ENCODE peak calls at places on chromosomes 4 and X, in eight cellular contexts. One of them, this sample, is unnamed.

GRCh38 chrX:153336128-153336894 is 2.4 kb downstream of the ZNF275 start:
- DNase-seq in neural crest cell: no peak
- DNase-seq in kidney glomerular epithelial cell: no peak
- DNase-seq in epithelial cell of esophagus: peak; percentile 28
- DNase-seq in NCI-H2171 treated with DMSO at 0.1 percent for 48 hours: no peak
- DNase-seq in Kasumi-1: no peak
- DNase-seq in activated CD4-positive, CD25-positive, alpha-beta regulatory T cell treated with anti-CD3 and anti-CD28 coated beads, Interleukin-2, amount 50 U/mL, for 72 hours: no peak
- DNase-seq in effector CD4-positive, alpha-beta T cell: no peak
- DNase-seq in this sample: no peak

GRCh38 chr4:156971168-156971601 is 414 bp downstream of the PDGFC start:
- DNase-seq in Kasumi-1: no peak
- DNase-seq in NCI-H2171 treated with DMSO at 0.1 percent for 48 hours: no peak
- DNase-seq in epithelial cell of esophagus: no peak
- DNase-seq in activated CD4-positive, CD25-positive, alpha-beta regulatory T cell treated with anti-CD3 and anti-CD28 coated beads, Interleukin-2, amount 50 U/mL, for 72 hours: no peak
- DNase-seq in kidney glomerular epithelial cell: no peak
- DNase-seq in effector CD4-positive, alpha-beta T cell: no peak
- DNase-seq in neural crest cell: peak; percentile 32
- DNase-seq in this sample: peak; percentile 44

GRCh38 chrX:154603438-154604430 is 15.3 kb downstream of the CTAG1B start:
- DNase-seq in Kasumi-1: peak; percentile 8
- DNase-seq in neural crest cell: no peak
- DNase-seq in epithelial cell of esophagus: peak; percentile 79
- DNase-seq in effector CD4-positive, alpha-beta T cell: no peak
- DNase-seq in activated CD4-positive, CD25-positive, alpha-beta regulatory T cell treated with anti-CD3 and anti-CD28 coated beads, Interleukin-2, amount 50 U/mL, for 72 hours: no peak
- DNase-seq in NCI-H2171 treated with DMSO at 0.1 percent for 48 hours: no peak
- DNase-seq in kidney glomerular epithelial cell: peak; percentile 17
- DNase-seq in this sample: no peak

GRCh38 chrX:106451933-106452332 is 159.8 kb upstream of the RADX start:
- DNase-seq in effector CD4-positive, alpha-beta T cell: no peak
- DNase-seq in activated CD4-positive, CD25-positive, alpha-beta regulatory T cell treated with anti-CD3 and anti-CD28 coated beads, Interleukin-2, amount 50 U/mL, for 72 hours: no peak
- DNase-seq in epithelial cell of esophagus: no peak
- DNase-seq in Kasumi-1: no peak
- DNase-seq in kidney glomerular epithelial cell: no peak
- DNase-seq in neural crest cell: no peak
- DNase-seq in NCI-H2171 treated with DMSO at 0.1 percent for 48 hours: no peak
- DNase-seq in this sample: no peak

GRCh38 chrX:74421181-74422028 is at the start of gene SLC16A2:
- DNase-seq in Kasumi-1: peak; percentile 70
- DNase-seq in effector CD4-positive, alpha-beta T cell: no peak
- DNase-seq in kidney glomerular epithelial cell: peak; percentile 44
- DNase-seq in epithelial cell of esophagus: peak; percentile 68
- DNase-seq in neural crest cell: peak; percentile 47
- DNase-seq in activated CD4-positive, CD25-positive, alpha-beta regulatory T cell treated with anti-CD3 and anti-CD28 coated beads, Interleukin-2, amount 50 U/mL, for 72 hours: no peak
- DNase-seq in NCI-H2171 treated with DMSO at 0.1 percent for 48 hours: peak; percentile 80
- DNase-seq in this sample: peak; percentile 77

GRCh38 chrX:63503541-63503940 is 152.4 kb upstream of the SPIN4 start:
- DNase-seq in Kasumi-1: no peak
- DNase-seq in kidney glomerular epithelial cell: peak; percentile 40
- DNase-seq in epithelial cell of esophagus: peak; percentile 2
- DNase-seq in neural crest cell: no peak
- DNase-seq in effector CD4-positive, alpha-beta T cell: no peak
- DNase-seq in activated CD4-positive, CD25-positive, alpha-beta regulatory T cell treated with anti-CD3 and anti-CD28 coated beads, Interleukin-2, amount 50 U/mL, for 72 hours: no peak
- DNase-seq in NCI-H2171 treated with DMSO at 0.1 percent for 48 hours: no peak
- DNase-seq in this sample: no peak

GRCh38 chr4:1872918-1873269 is 1.7 kb downstream of the NSD2 start:
- DNase-seq in epithelial cell of esophagus: peak; percentile 63
- DNase-seq in NCI-H2171 treated with DMSO at 0.1 percent for 48 hours: no peak
- DNase-seq in activated CD4-positive, CD25-positive, alpha-beta regulatory T cell treated with anti-CD3 and anti-CD28 coated beads, Interleukin-2, amount 50 U/mL, for 72 hours: no peak
- DNase-seq in effector CD4-positive, alpha-beta T cell: no peak
- DNase-seq in neural crest cell: no peak
- DNase-seq in kidney glomerular epithelial cell: peak; percentile 27
- DNase-seq in Kasumi-1: no peak
- DNase-seq in this sample: no peak

GRCh38 chrX:28120076-28120475 is 138.8 kb upstream of the DCAF8L1 start:
- DNase-seq in kidney glomerular epithelial cell: no peak
- DNase-seq in activated CD4-positive, CD25-positive, alpha-beta regulatory T cell treated with anti-CD3 and anti-CD28 coated beads, Interleukin-2, amount 50 U/mL, for 72 hours: no peak
- DNase-seq in epithelial cell of esophagus: peak; percentile 64
- DNase-seq in Kasumi-1: no peak
- DNase-seq in effector CD4-positive, alpha-beta T cell: no peak
- DNase-seq in NCI-H2171 treated with DMSO at 0.1 percent for 48 hours: no peak
- DNase-seq in neural crest cell: no peak
- DNase-seq in this sample: no peak

GRCh38 chr4:39729557-39729956 is 31.6 kb downstream of the UBE2K start:
- DNase-seq in effector CD4-positive, alpha-beta T cell: no peak
- DNase-seq in kidney glomerular epithelial cell: no peak
- DNase-seq in activated CD4-positive, CD25-positive, alpha-beta regulatory T cell treated with anti-CD3 and anti-CD28 coated beads, Interleukin-2, amount 50 U/mL, for 72 hours: no peak
- DNase-seq in epithelial cell of esophagus: peak; percentile 77
- DNase-seq in neural crest cell: no peak
- DNase-seq in NCI-H2171 treated with DMSO at 0.1 percent for 48 hours: no peak
- DNase-seq in Kasumi-1: no peak
- DNase-seq in this sample: no peak

GRCh38 chr4:82851902-82852750 is 38.8 kb downstream of the SEC31A start:
- DNase-seq in epithelial cell of esophagus: peak; percentile 42
- DNase-seq in Kasumi-1: peak; percentile 65
- DNase-seq in neural crest cell: no peak
- DNase-seq in activated CD4-positive, CD25-positive, alpha-beta regulatory T cell treated with anti-CD3 and anti-CD28 coated beads, Interleukin-2, amount 50 U/mL, for 72 hours: no peak
- DNase-seq in kidney glomerular epithelial cell: no peak
- DNase-seq in NCI-H2171 treated with DMSO at 0.1 percent for 48 hours: no peak
- DNase-seq in effector CD4-positive, alpha-beta T cell: no peak
- DNase-seq in this sample: no peak

GRCh38 chr4:143406523-143406922 is 69.8 kb downstream of the GAB1 start:
- DNase-seq in effector CD4-positive, alpha-beta T cell: no peak
- DNase-seq in epithelial cell of esophagus: no peak
- DNase-seq in kidney glomerular epithelial cell: no peak
- DNase-seq in neural crest cell: no peak
- DNase-seq in Kasumi-1: no peak
- DNase-seq in activated CD4-positive, CD25-positive, alpha-beta regulatory T cell treated with anti-CD3 and anti-CD28 coated beads, Interleukin-2, amount 50 U/mL, for 72 hours: no peak
- DNase-seq in NCI-H2171 treated with DMSO at 0.1 percent for 48 hours: no peak
- DNase-seq in this sample: peak; percentile 16

GRCh38 chrX:57286507-57287251 is at the start of gene FAAH2:
- DNase-seq in effector CD4-positive, alpha-beta T cell: peak; percentile 58
- DNase-seq in neural crest cell: no peak
- DNase-seq in activated CD4-positive, CD25-positive, alpha-beta regulatory T cell treated with anti-CD3 and anti-CD28 coated beads, Interleukin-2, amount 50 U/mL, for 72 hours: peak; percentile 36
- DNase-seq in NCI-H2171 treated with DMSO at 0.1 percent for 48 hours: peak; percentile 74
- DNase-seq in kidney glomerular epithelial cell: peak; percentile 43
- DNase-seq in Kasumi-1: peak; percentile 24
- DNase-seq in epithelial cell of esophagus: peak; percentile 95
- DNase-seq in this sample: no peak

GRCh38 chr4:14853186-14853946 is 148.9 kb upstream of the CPEB2 start:
- DNase-seq in Kasumi-1: no peak
- DNase-seq in effector CD4-positive, alpha-beta T cell: no peak
- DNase-seq in NCI-H2171 treated with DMSO at 0.1 percent for 48 hours: no peak
- DNase-seq in neural crest cell: no peak
- DNase-seq in kidney glomerular epithelial cell: peak; percentile 57
- DNase-seq in epithelial cell of esophagus: peak; percentile 91
- DNase-seq in activated CD4-positive, CD25-positive, alpha-beta regulatory T cell treated with anti-CD3 and anti-CD28 coated beads, Interleukin-2, amount 50 U/mL, for 72 hours: no peak
- DNase-seq in this sample: no peak